ENCODE peak calls at places on chromosomes 5 and 9, in four cellular contexts. C is K562, B is HepG2, K is H1. M is an unnamed sample.

GRCh38 chr5:8633259-8633658 is 764.3 kb downstream of the MTRR start:
- DNase-seq in C (no peak), B (no peak), K (no peak), M (no peak)

GRCh38 chr9:70411930-70412677 is 2.4 kb downstream of the KLF9 start:
- DNase-seq in C (peak), B (peak), K (peak), M (no peak)

GRCh38 chr5:133635051-133635450 is 22.7 kb upstream of the FSTL4 start:
- DNase-seq in C (no peak), B (no peak), K (no peak), M (peak)

GRCh38 chr5:76294573-76294972 is 108.5 kb upstream of the IQGAP2 start:
- DNase-seq in C (no peak), B (no peak), K (no peak), M (no peak)

GRCh38 chr9:70439991-70440706 is 25.7 kb upstream of the KLF9 start:
- DNase-seq in C (no peak), B (no peak), K (no peak), M (no peak)

GRCh38 chr5:173689171-173689676 is 72.8 kb upstream of the BOD1 start:
- DNase-seq in C (no peak), B (peak), K (no peak), M (peak)

GRCh38 chr9:32378496-32378895 is 5.9 kb upstream of the ACO1 start:
- DNase-seq in C (peak), B (peak), K (no peak), M (peak)

GRCh38 chr5:163458778-163459405 is 1.0 kb downstream of the NUDCD2 start:
- DNase-seq in C (no peak), B (no peak), K (no peak), M (no peak)

GRCh38 chr9:92342825-92343488 is 17.2 kb downstream of the CENPP start:
- DNase-seq in C (no peak), B (no peak), K (no peak), M (no peak)
- TF ChIP-seq PHF8 in C (no peak), B (no peak), K (no peak), M (no peak)

GRCh38 chr5:111537153-111538024 is 25.1 kb upstream of the STARD4 start:
- DNase-seq in C (no peak), B (no peak), K (no peak), M (no peak)
- TF ChIP-seq PHF8 in C (no peak), B (no peak), K (no peak), M (no peak)

DNA sequence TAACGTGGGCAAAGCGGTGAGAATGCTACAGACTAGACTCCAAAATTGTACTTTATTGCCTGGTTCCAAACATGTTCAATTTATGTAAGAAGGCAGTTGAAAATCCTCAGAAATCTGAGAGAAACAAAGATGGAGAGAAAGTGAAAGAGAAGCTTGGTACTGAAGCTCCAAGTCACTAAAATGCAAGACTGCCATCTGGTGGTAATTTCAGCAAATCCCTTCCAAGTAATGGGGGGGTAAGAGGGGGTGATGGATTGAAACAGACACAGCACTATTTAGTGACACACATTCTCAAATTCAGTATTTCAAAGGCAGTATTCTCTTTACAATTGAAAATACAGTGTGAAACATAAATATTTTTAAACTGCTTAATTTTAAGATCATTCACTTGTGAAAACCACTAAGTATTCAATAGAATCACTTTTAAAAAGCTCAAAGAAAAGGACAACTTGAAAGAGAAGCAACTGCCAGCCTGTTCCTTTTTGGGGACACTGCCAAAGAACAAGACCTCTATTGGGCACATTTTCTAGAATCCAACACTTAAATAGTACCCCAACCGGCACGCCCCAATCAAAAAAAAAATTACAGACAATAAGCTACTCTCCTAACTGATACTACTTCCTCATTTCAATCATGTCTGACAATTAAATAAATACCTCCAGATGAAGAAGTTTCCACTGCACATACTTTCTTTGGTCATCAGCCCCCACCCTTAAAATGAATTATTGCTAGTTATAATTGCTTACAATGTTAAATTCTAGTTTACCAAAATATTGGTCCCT is 131.5 kb downstream of the AGTPBP1 start:
- DNase-seq in C (peak), B (peak), K (no peak), M (peak)
- TF ChIP-seq PHF8 in C (no peak), B (no peak), K (no peak), M (no peak)

DNA sequence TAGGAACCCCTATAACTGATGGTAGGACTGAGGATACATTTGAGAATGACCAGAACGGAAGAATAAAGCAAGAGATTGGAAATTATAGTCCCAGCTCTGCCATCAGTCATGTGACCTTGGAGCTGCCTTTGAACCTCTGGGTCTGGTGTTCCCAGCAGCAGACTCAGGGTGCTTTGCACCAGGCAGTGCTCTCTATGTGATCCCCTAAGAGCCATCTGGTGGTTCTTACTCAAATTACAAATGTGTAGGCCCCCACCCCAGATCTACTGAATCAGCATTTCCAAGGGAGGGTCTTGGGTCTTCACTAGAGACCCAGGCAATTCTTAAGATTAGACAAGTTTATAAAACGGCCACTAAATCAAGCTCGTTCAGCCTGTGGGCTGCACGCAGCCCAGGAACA is 40.2 kb upstream of the PRDM12 start:
- DNase-seq in C (no peak), B (peak), K (no peak), M (no peak)
- TF ChIP-seq PHF8 in C (no peak), B (no peak), K (no peak), M (no peak)

GRCh38 chr5:149618581-149619248 is 37.4 kb downstream of the ARHGEF37 start:
- DNase-seq in C (peak), B (peak), K (peak), M (peak)
- TF ChIP-seq PHF8 in C (no peak), B (no peak), K (no peak), M (no peak)

GRCh38 chr5:65120371-65120967 is 351.7 kb downstream of the CWC27 start:
- DNase-seq in C (no peak), B (no peak), K (no peak), M (no peak)
- TF ChIP-seq PHF8 in C (no peak), B (no peak), K (no peak), M (no peak)

DNA sequence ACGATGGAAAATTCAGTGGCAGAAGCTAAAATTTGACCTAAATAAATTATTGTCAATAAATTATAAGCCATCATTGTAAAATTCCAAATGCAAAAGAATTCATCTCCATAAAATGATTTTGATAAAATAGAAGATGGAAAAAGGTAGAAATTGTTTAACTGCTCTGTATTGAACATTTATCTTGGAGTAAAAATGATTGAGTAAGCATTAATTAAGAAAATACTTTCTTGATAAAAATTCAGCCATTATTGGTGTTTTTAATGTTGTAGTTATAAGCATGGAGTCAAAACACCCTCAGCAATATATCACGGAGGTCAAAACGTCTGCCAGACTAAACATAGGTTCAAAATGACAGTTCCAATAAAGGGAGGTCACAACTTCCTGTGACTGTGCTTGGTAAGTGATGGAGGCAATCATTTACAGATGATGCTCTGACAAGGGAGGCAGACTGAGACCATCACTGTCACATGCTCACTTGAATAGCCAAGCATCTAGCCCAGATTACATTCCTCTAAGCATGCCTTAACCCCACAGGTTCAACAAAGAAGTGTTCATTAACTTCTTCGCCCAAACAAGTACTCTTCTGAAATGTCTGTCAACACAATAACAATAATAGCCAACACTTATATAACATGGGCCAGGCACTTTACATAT is 69.5 kb downstream of the SH3TC2 start:
- DNase-seq in C (no peak), B (no peak), K (no peak), M (no peak)
- TF ChIP-seq PHF8 in C (no peak), B (no peak), K (no peak), M (no peak)

M was measured in A549.